ENCODE peak calls at places on chromosome 9, in nine cellular contexts. Q is stimulated activated effector memory CD8-positive, alpha-beta T cell treated with anti-CD3 and anti-CD28 coated beads, Interleukin-12 subunit alpha, Interleukin-12 subunit beta, amount 100 ng/mL, for 72 hours; X is progenitor cell of endocrine pancreas; U is epithelial cell of prostate; P is Calu3; O is frontal cortex; T is C1 segment of cervical spinal cord; R is T-helper 17 cell; K is uterus. V is an unnamed sample.

GRCh38 chr9:22514866-22515265 is 68.2 kb downstream of the DMRTA1 start:
- DNase-seq in R (no peak), X (no peak), P (no peak), Q (no peak), O (no peak), T (no peak), U (peak), K (no peak), V (no peak)

GRCh38 chr9:135130266-135130976 is 43.0 kb downstream of the OLFM1 start:
- DNase-seq in P (peak), R (no peak), T (no peak), O (no peak), K (peak), Q (no peak), U (no peak), X (no peak), V (no peak)

GRCh38 chr9:128127568-128127989 is at the start of gene PTGES2:
- DNase-seq in R (peak), U (no peak), P (peak), T (no peak), K (peak), O (peak), X (peak), Q (peak), V (peak)

GRCh38 chr9:129172816-129173215 is 5.2 kb downstream of the IER5L start:
- DNase-seq in U (no peak), X (no peak), Q (no peak), R (no peak), K (no peak), T (no peak), P (no peak), O (no peak), V (no peak)

GRCh38 chr9:24841993-24842392 is 296.3 kb upstream of the IZUMO3 start:
- DNase-seq in U (no peak), X (no peak), P (no peak), Q (no peak), O (no peak), T (no peak), R (no peak), K (no peak), V (no peak)

GRCh38 chr9:18861599-18862546 is 171.1 kb downstream of the SAXO1 start:
- DNase-seq in X (no peak), R (no peak), K (peak), P (no peak), O (no peak), Q (no peak), U (no peak), T (no peak), V (peak)

GRCh38 chr9:126637002-126637849 is 23.5 kb downstream of the LMX1B start:
- DNase-seq in Q (no peak), O (no peak), U (no peak), K (no peak), T (no peak), X (no peak), P (no peak), R (no peak), V (no peak)

GRCh38 chr9:15137658-15138356 is 169.2 kb downstream of the TTC39B start:
- DNase-seq in Q (no peak), K (no peak), O (no peak), P (no peak), T (no peak), R (no peak), U (no peak), X (no peak), V (no peak)

GRCh38 chr9:131095666-131096489 is 453 bp upstream of the AIF1L start:
- DNase-seq in R (no peak), Q (no peak), U (no peak), T (no peak), O (peak), P (peak), X (peak), K (no peak), V (no peak)

GRCh38 chr9:21789541-21790037 is 12.8 kb upstream of the MTAP start:
- DNase-seq in P (no peak), R (peak), X (no peak), T (no peak), U (peak), O (no peak), K (peak), Q (no peak), V (peak)